ENCODE peak calls at places on chromosomes 12 and 14, in five cellular contexts. One of them, this sample, is unnamed.

GRCh38 chr12:116592731-116593130 is 33.5 kb downstream of the MAP1LC3B2 start:
- DNase-seq in naive thymus-derived CD4-positive, alpha-beta T cell: no peak
- DNase-seq in right cardiac atrium: no peak
- DNase-seq in hepatocyte: no peak
- DNase-seq in PC-9: no peak
- DNase-seq in this sample: no peak

GRCh38 chr12:58529114-58529665 is 391.1 kb downstream of the LRIG3 start:
- DNase-seq in naive thymus-derived CD4-positive, alpha-beta T cell: no peak
- DNase-seq in right cardiac atrium: no peak
- DNase-seq in hepatocyte: no peak
- DNase-seq in PC-9: no peak
- DNase-seq in this sample: peak

GRCh38 chr14:87613856-87614255 is 379.1 kb downstream of the GALC start:
- DNase-seq in naive thymus-derived CD4-positive, alpha-beta T cell: no peak
- DNase-seq in right cardiac atrium: no peak
- DNase-seq in hepatocyte: no peak
- DNase-seq in PC-9: no peak
- DNase-seq in this sample: peak

GRCh38 chr12:69483700-69484099 is 13.5 kb downstream of the FRS2 start:
- DNase-seq in naive thymus-derived CD4-positive, alpha-beta T cell: no peak
- DNase-seq in right cardiac atrium: no peak
- DNase-seq in hepatocyte: no peak
- DNase-seq in PC-9: no peak
- DNase-seq in this sample: no peak

GRCh38 chr12:627285-627684 is 36.0 kb downstream of the NINJ2 start:
- DNase-seq in naive thymus-derived CD4-positive, alpha-beta T cell: no peak
- DNase-seq in right cardiac atrium: no peak
- DNase-seq in hepatocyte: no peak
- DNase-seq in PC-9: no peak
- DNase-seq in this sample: no peak

GRCh38 chr14:33406766-33407165 is 468.1 kb downstream of the NPAS3 start:
- DNase-seq in naive thymus-derived CD4-positive, alpha-beta T cell: no peak
- DNase-seq in right cardiac atrium: no peak
- DNase-seq in hepatocyte: no peak
- DNase-seq in PC-9: no peak
- DNase-seq in this sample: no peak

GRCh38 chr14:61756135-61756534 is 6.1 kb upstream of the SNAPC1 start:
- DNase-seq in naive thymus-derived CD4-positive, alpha-beta T cell: no peak
- DNase-seq in right cardiac atrium: no peak
- DNase-seq in hepatocyte: no peak
- DNase-seq in PC-9: no peak
- DNase-seq in this sample: no peak

GRCh38 chr14:74630881-74631690 is 19.0 kb upstream of the LTBP2 start:
- DNase-seq in naive thymus-derived CD4-positive, alpha-beta T cell: no peak
- DNase-seq in right cardiac atrium: peak
- DNase-seq in hepatocyte: no peak
- DNase-seq in PC-9: no peak
- DNase-seq in this sample: no peak

GRCh38 chr12:80620281-80620680 is 87.2 kb upstream of the MYF6 start:
- DNase-seq in naive thymus-derived CD4-positive, alpha-beta T cell: no peak
- DNase-seq in right cardiac atrium: no peak
- DNase-seq in hepatocyte: no peak
- DNase-seq in PC-9: no peak
- DNase-seq in this sample: no peak

GRCh38 chr12:129964300-129964699 is 60.5 kb upstream of the TMEM132D start:
- DNase-seq in naive thymus-derived CD4-positive, alpha-beta T cell: no peak
- DNase-seq in right cardiac atrium: no peak
- DNase-seq in hepatocyte: no peak
- DNase-seq in PC-9: no peak
- DNase-seq in this sample: no peak

GRCh38 chr14:50023671-50024490 is 92.5 kb downstream of the VCPKMT start:
- DNase-seq in naive thymus-derived CD4-positive, alpha-beta T cell: no peak
- DNase-seq in right cardiac atrium: no peak
- DNase-seq in hepatocyte: no peak
- DNase-seq in PC-9: no peak
- DNase-seq in this sample: peak

GRCh38 chr14:76947838-76948184 is 80.7 kb downstream of the IRF2BPL start:
- DNase-seq in naive thymus-derived CD4-positive, alpha-beta T cell: no peak
- DNase-seq in right cardiac atrium: no peak
- DNase-seq in hepatocyte: no peak
- DNase-seq in PC-9: no peak
- DNase-seq in this sample: no peak

GRCh38 chr12:51209259-51209658 is 8.6 kb downstream of the POU6F1 start:
- DNase-seq in naive thymus-derived CD4-positive, alpha-beta T cell: no peak
- DNase-seq in right cardiac atrium: no peak
- DNase-seq in hepatocyte: no peak
- DNase-seq in PC-9: no peak
- DNase-seq in this sample: no peak

GRCh38 chr12:131093971-131094830 is 140.5 kb downstream of the ADGRD1 start:
- DNase-seq in naive thymus-derived CD4-positive, alpha-beta T cell: no peak
- DNase-seq in right cardiac atrium: no peak
- DNase-seq in hepatocyte: no peak
- DNase-seq in PC-9: peak
- DNase-seq in this sample: no peak

GRCh38 chr12:124513297-124513867 is 54.0 kb downstream of the NCOR2 start:
- DNase-seq in naive thymus-derived CD4-positive, alpha-beta T cell: no peak
- DNase-seq in right cardiac atrium: no peak
- DNase-seq in hepatocyte: no peak
- DNase-seq in PC-9: no peak
- DNase-seq in this sample: no peak

GRCh38 chr14:76775695-76776305 is 14.5 kb downstream of the VASH1 start:
- DNase-seq in naive thymus-derived CD4-positive, alpha-beta T cell: peak
- DNase-seq in right cardiac atrium: no peak
- DNase-seq in hepatocyte: no peak
- DNase-seq in PC-9: no peak
- DNase-seq in this sample: no peak

DNA sequence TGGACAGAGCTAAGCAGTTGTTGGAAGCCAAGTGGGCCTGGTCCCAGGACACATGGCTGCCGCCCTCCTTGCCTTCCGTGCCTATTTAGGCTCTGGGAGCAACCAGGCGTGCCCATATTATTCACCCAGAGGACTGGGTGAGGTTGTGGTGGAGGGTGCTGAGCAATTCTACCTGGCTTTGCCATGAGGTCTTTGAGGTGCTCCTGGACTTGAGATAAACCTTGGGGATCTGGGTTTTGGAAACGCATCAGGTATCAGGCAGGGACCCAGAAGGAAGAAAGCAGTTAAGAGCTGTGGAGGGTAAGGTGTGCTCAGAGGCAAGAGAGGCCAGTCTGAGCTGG is 60.1 kb downstream of the EMP1 start:
- DNase-seq in naive thymus-derived CD4-positive, alpha-beta T cell: no peak
- DNase-seq in right cardiac atrium: no peak
- DNase-seq in hepatocyte: no peak
- DNase-seq in PC-9: no peak
- DNase-seq in this sample: no peak
- H3K27ac ChIP-seq in naive thymus-derived CD4-positive, alpha-beta T cell: no peak
- H3K27ac ChIP-seq in right cardiac atrium: no peak
- H3K27ac ChIP-seq in hepatocyte: no peak
- H3K27ac ChIP-seq in PC-9: no peak
- H3K27ac ChIP-seq in this sample: no peak

DNA sequence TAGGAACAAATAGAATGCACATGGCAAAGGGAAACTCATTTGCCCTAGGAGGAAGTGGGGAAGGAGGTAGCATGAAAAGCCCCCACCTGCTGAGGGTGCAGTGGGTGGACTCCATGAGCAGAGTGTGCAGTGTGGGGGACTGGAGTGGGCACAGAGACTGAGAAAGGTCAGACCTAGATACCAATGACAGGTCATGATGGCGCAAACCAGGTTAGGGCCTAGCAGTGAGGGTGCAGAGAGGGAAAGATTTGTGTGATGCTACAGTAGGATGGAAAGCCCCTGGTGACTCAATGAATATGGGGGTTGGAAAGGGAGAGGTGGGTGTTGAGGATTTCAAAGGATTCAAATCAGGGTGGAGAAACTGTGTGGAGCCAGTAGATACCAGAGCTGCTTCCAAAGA is 319.2 kb downstream of the DPF3 start:
- DNase-seq in naive thymus-derived CD4-positive, alpha-beta T cell: no peak
- DNase-seq in right cardiac atrium: no peak
- DNase-seq in hepatocyte: no peak
- DNase-seq in PC-9: no peak
- DNase-seq in this sample: no peak
- H3K27ac ChIP-seq in naive thymus-derived CD4-positive, alpha-beta T cell: no peak
- H3K27ac ChIP-seq in right cardiac atrium: no peak
- H3K27ac ChIP-seq in hepatocyte: no peak
- H3K27ac ChIP-seq in PC-9: no peak
- H3K27ac ChIP-seq in this sample: no peak

GRCh38 chr14:103698380-103699260 is 16.6 kb downstream of the XRCC3 start:
- DNase-seq in naive thymus-derived CD4-positive, alpha-beta T cell: no peak
- DNase-seq in right cardiac atrium: peak
- DNase-seq in hepatocyte: no peak
- DNase-seq in PC-9: no peak
- DNase-seq in this sample: peak
- H3K27ac ChIP-seq in naive thymus-derived CD4-positive, alpha-beta T cell: no peak
- H3K27ac ChIP-seq in right cardiac atrium: no peak
- H3K27ac ChIP-seq in hepatocyte: no peak
- H3K27ac ChIP-seq in PC-9: no peak
- H3K27ac ChIP-seq in this sample: peak

GRCh38 chr12:104700324-104700723 is 243.6 kb downstream of the CHST11 start:
- DNase-seq in naive thymus-derived CD4-positive, alpha-beta T cell: no peak
- DNase-seq in right cardiac atrium: no peak
- DNase-seq in hepatocyte: no peak
- DNase-seq in PC-9: no peak
- DNase-seq in this sample: no peak

GRCh38 chr12:104702565-104703139 is 245.9 kb downstream of the CHST11 start:
- DNase-seq in naive thymus-derived CD4-positive, alpha-beta T cell: no peak
- DNase-seq in right cardiac atrium: peak
- DNase-seq in hepatocyte: no peak
- DNase-seq in PC-9: no peak
- DNase-seq in this sample: no peak

GRCh38 chr12:104703372-104703771 is 246.6 kb downstream of the CHST11 start:
- DNase-seq in naive thymus-derived CD4-positive, alpha-beta T cell: no peak
- DNase-seq in right cardiac atrium: no peak
- DNase-seq in hepatocyte: no peak
- DNase-seq in PC-9: no peak
- DNase-seq in this sample: no peak

GRCh38 chr12:104701301-104701700 is 244.6 kb downstream of the CHST11 start:
- DNase-seq in naive thymus-derived CD4-positive, alpha-beta T cell: no peak
- DNase-seq in right cardiac atrium: no peak
- DNase-seq in hepatocyte: no peak
- DNase-seq in PC-9: no peak
- DNase-seq in this sample: no peak

DNA sequence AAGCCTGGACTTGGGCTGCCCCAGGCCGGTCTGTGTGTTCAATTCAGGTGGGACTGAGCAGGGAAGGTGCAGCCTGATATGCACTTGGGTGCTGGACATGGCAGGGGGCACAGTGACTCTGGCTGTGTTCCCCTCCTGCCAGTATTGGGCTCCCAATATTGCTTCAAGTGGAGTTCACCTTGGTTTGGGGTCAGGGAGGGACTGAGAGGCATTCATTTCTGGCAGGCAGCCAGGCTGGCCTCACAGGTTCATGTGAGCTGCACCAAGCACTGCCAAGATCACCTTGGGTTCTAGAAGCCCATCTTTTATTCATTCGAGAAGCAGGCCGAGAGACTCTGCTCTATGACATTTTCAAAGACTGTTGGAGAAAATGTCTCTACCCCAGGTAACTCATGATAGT is 245.0 kb downstream of the CHST11 start:
- DNase-seq in naive thymus-derived CD4-positive, alpha-beta T cell: no peak
- DNase-seq in right cardiac atrium: no peak
- DNase-seq in hepatocyte: no peak
- DNase-seq in PC-9: no peak
- DNase-seq in this sample: no peak
- H3K27ac ChIP-seq in naive thymus-derived CD4-positive, alpha-beta T cell: no peak
- H3K27ac ChIP-seq in right cardiac atrium: no peak
- H3K27ac ChIP-seq in hepatocyte: no peak
- H3K27ac ChIP-seq in PC-9: no peak
- H3K27ac ChIP-seq in this sample: no peak